ENCODE peak calls at places on chromosome 9, in four cellular contexts. B is gastrocnemius medialis, H is Peyer's patch, P is astrocyte. X is an unnamed sample.

GRCh38 chr9:97299809-97300414 is 7.5 kb upstream of the CCDC180 start:
- DNase-seq in B (no peak), H (no peak), P (no peak), X (no peak)

GRCh38 chr9:132221941-132222340 is 60.1 kb downstream of the NTNG2 start:
- DNase-seq in B (no peak), H (no peak), P (no peak), X (no peak)

GRCh38 chr9:35164711-35165110 is 2.9 kb downstream of the UNC13B start:
- DNase-seq in B (no peak), H (no peak), P (peak; percentile 79), X (no peak)

GRCh38 chr9:121862371-121862970 is 211.0 kb downstream of the DAB2IP start:
- DNase-seq in B (no peak), H (no peak), P (no peak), X (no peak)

GRCh38 chr9:91433180-91433579 is 9.5 kb upstream of the NFIL3 start:
- DNase-seq in B (peak; percentile 31), H (no peak), P (peak; percentile 94), X (no peak)

GRCh38 chr9:18358325-18358724 is 115.6 kb upstream of the ADAMTSL1 start:
- DNase-seq in B (no peak), H (no peak), P (peak; percentile 50), X (no peak)

GRCh38 chr9:107039546-107039945 is 176.6 kb downstream of the ZNF462 start:
- DNase-seq in B (no peak), H (no peak), P (peak; percentile 97), X (no peak)

GRCh38 chr9:11893331-11893730 is 799.9 kb upstream of the TYRP1 start:
- DNase-seq in B (no peak), H (no peak), P (peak; percentile 37), X (no peak)

GRCh38 chr9:94639045-94639995 is at the start of gene FBP1:
- DNase-seq in B (no peak), H (peak; percentile 87), P (no peak), X (no peak)

GRCh38 chr9:4038182-4038723 is 261.6 kb downstream of the GLIS3 start:
- DNase-seq in B (no peak), H (no peak), P (peak; percentile 91), X (no peak)

GRCh38 chr9:75964431-75964830 is 74.0 kb downstream of the PCSK5 start:
- DNase-seq in B (no peak), H (peak; percentile 66), P (peak; percentile 44), X (no peak)

GRCh38 chr9:113309204-113309813 is 6.1 kb upstream of the RNF183 start:
- DNase-seq in B (no peak), H (peak; percentile 73), P (peak; percentile 9), X (no peak)

DNA sequence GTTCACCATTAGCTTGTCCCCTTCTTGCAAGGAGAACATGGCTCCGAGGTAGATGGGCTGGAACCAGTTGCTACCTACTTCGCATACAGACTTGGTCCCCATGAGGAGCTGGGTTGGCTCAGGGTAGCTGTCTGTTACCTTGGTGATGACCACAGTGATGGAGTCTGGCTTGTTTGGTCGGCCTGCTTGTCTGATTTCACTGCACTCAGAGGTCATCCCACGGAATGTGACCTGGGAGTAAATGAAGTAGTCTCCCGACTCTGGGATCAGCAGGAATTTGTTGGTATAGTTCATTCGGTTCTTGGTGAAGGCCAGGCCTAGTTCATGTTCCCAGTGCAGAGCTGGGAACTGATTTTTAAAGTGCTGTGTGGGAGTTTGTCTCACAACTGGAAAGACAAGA is 15.3 kb downstream of the TNFSF15 start:
- DNase-seq in B (no peak), H (no peak), P (peak; percentile 54), X (no peak)
- H3K4me1 ChIP-seq in B (no peaks in the 10 kb centered on the region), H (no peaks in the 10 kb centered on the region), P (peaks cover 3% of the 10 kb centered on the region), X (no peaks in the 10 kb centered on the region)

GRCh38 chr9:137465000-137465769 is 6.1 kb upstream of the NSMF start:
- DNase-seq in B (peak; percentile 9), H (no peak), P (no peak), X (no peak)

GRCh38 chr9:137470785-137471184 is 11.7 kb upstream of the NSMF start:
- DNase-seq in B (no peak), H (no peak), P (no peak), X (no peak)

GRCh38 chr9:137467161-137467581 is 8.0 kb upstream of the NSMF start:
- DNase-seq in B (no peak), H (no peak), P (no peak), X (no peak)

GRCh38 chr9:137466041-137466799 is 7.1 kb upstream of the NSMF start:
- DNase-seq in B (no peak), H (no peak), P (no peak), X (no peak)

GRCh38 chr9:137467896-137468295 is 8.8 kb upstream of the NSMF start:
- DNase-seq in B (no peak), H (no peak), P (no peak), X (no peak)
- H3K4me3 ChIP-seq in B (no peak overlapping the region), H (no peak overlapping the region), P (no peak overlapping the region), X (no peak overlapping the region)

GRCh38 chr9:137187386-137187785 is 974 bp downstream of the ANAPC2 start:
- DNase-seq in B (no peak), H (no peak), P (no peak), X (no peak)
- H3K36me3 ChIP-seq in B (peaks cover 50% of the 10 kb centered on the region), H (no peaks in the 10 kb centered on the region), P (peaks cover 3% of the 10 kb centered on the region), X (peaks cover 43% of the 10 kb centered on the region)

DNA sequence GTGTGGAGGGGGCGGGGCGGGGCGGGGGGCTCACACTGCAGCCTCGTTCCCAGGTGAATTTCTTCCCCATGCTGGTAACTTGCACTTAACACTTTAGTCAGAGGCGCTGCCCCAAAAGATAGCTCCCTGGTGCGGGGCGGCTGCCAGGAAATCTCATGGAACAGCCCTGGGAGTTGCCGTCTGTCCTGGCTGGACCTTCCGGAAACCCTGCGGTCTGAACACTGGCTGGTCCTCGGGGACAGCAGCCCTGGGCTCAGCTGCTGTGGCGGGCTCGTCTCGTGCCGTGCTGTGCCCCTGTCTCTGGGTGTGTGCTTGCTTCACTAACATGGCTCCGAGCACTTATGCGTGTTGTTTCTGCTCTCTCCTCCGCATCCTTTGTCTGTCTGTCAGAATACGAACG is 25.8 kb downstream of the PTGES2 start:
- DNase-seq in B (peak; percentile 87), H (no peak), P (no peak), X (no peak)
- H3K4me1 ChIP-seq in B (peaks cover 79% of the 10 kb centered on the region), H (peaks cover 10% of the 10 kb centered on the region), P (peaks cover 42% of the 10 kb centered on the region), X (peaks cover 22% of the 10 kb centered on the region)

DNA sequence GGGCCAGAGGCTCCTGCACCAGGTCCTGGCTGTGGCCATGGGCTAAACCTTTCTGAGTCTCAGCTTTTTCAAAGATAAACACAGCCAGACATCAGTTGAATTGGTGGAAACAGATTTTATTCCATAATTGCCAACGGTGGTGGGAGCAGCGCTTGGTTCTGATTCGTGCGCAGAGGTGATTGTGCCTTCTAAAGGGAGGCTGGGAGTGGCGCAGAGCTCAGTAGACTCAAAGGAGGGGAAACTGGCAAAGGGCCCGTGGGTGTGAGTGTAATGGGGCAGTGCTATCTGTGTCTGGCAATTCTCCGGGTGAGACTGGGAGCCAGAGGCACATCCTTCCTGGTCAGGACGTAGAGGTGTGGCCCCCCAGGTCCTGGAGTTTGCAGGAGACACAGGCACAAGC is 169.4 kb upstream of the PPP1R26 start:
- DNase-seq in B (no peak), H (no peak), P (no peak), X (no peak)
- H3K4me3 ChIP-seq in B (no peak overlapping the region), H (no peak overlapping the region), P (no peak overlapping the region), X (no peak overlapping the region)

DNA sequence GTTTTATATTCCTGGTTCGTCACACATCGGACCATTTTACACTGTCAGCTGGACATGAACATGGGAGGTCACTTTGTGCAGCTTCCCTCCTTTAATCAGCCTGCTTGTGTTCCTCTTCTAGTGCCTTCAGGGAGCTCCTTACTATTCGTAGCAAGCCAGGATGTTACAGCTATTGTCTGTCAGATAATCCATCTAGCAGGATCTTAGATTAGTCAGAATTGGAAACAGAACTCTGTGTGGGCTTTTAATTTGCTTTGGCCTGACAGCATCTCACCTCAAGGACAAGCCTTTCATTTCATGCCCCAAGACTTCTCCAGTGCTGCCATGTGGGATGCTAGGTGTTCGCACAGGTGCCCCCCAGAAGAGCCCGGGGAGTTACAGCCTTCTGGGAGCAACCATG is 30.2 kb upstream of the EPB41L4B start:
- DNase-seq in B (no peak), H (no peak), P (no peak), X (no peak)
- H3K36me3 ChIP-seq in B (no peaks in the 10 kb centered on the region), H (no peaks in the 10 kb centered on the region), P (no peaks in the 10 kb centered on the region), X (no peaks in the 10 kb centered on the region)

DNA sequence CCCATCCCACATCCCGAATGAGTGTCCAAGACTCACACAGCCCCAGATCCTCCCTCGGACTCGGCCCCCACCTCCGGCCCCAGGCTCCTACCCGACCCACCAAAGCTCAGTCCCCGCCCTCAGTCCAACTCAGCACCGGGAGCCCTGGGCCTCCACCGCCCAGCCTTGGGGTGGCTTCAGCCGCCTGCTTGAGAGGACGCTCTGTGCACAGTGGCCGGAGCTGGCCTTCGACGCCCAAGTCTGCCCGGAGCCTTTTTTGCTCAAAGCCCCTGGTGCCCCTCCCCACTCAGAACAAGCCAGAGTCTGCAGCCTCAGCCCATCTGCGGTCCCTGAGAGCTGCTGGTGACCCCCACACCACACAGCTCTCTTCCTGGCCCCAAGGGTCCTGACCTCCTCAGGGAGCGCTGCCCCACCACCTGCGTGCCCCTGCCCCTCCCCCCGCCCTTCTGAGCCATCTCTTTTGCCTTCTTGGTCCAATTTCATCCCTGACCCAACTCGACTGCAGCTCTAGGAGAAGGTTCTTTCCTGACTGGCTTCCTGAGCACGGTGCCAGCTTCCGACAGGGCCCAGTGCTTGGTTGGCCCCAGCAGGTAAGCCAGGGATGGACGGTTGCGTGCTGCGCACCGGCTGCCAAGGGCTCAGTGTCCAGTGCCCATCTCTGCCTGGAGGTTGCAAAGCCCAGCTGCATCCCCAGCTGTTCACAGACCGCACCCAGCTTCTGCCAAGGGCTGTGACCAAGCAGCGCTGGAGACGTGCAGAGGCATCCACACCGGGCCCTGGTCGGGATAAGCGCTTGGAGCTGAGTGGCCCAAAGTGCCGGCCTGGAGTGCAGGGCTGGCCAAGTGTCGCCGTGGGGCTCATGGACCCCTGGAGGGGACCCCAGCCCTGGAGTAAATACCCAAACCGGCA is 27.7 kb upstream of the NSMF start:
- DNase-seq in B (no peak), H (no peak), P (no peak), X (no peak)
- H3K4me1 ChIP-seq in B (no peaks in the 10 kb centered on the region), H (no peaks in the 10 kb centered on the region), P (peaks cover 10% of the 10 kb centered on the region), X (peaks cover 6% of the 10 kb centered on the region)

DNA sequence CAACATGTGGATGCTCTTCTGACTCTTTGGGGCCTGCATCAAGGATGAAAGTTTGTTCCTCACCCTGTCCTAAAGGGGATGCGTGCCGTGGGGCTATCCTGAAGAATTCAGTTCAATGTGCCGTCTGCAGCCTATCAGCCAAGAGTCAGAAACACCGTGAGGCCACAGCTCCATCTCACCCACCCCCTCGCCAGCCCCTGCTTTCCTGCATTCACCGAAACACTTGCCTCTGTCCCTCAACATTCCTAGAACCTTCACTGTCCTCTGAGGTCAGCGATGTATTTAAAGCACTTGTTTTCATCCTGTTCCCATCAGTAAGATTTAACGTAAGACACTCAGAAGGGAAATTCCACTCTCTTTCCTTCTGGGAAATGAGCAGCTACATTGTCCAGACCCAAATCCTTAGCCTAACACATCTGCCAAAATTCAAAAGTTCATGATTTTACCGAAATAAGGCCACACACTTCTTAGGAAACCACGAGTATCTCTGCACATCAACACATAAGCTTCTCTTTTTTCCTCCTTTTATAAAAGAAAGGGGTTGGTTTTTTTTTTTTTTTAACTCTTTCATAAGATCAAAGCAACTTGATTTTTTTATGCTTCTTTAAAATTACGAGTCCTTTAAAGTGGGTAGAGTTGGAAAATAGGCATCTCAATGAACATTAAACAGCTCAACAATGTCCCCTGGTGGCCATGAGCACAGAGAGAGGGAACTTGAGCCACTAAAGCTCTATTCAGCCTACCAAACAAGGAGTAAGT is 100.7 kb downstream of the SUSD1 start:
- DNase-seq in B (peak; percentile 38), H (peak; percentile 91), P (peak; percentile 94), X (no peak)
- H3K4me3 ChIP-seq in B (peak overlapping the region; percentile 30), H (no peak overlapping the region), P (no peak overlapping the region), X (no peak overlapping the region)

GRCh38 chr9:21872696-21873095 is 70.3 kb downstream of the MTAP start:
- DNase-seq in B (no peak), H (no peak), P (no peak), X (no peak)
- H3K36me3 ChIP-seq in B (no peaks in the 10 kb centered on the region), H (no peaks in the 10 kb centered on the region), P (peaks cover 3% of the 10 kb centered on the region), X (no peaks in the 10 kb centered on the region)

GRCh38 chr9:547309-547708 is 294.2 kb upstream of the DMRT1 start:
- DNase-seq in B (no peak), H (no peak), P (no peak), X (no peak)
- H3K4me1 ChIP-seq in B (peaks cover 11% of the 10 kb centered on the region), H (no peaks in the 10 kb centered on the region), P (no peaks in the 10 kb centered on the region), X (peaks cover 37% of the 10 kb centered on the region)